ENCODE peak calls at places on chromosome 1, in nine cellular contexts. One of them, this sample, is unnamed.

GRCh38 chr1:20932437-20932977 is 145.4 kb upstream of the HP1BP3 start:
- DNase-seq in RWPE1: no peak
- DNase-seq in keratinocyte: no peak
- DNase-seq in BJ: no peak
- DNase-seq in HFF-Myc: no peak
- DNase-seq in AG04449: no peak
- DNase-seq in hepatocyte: no peak
- DNase-seq in esophagus squamous epithelium: no peak
- DNase-seq in GM10248: no peak
- DNase-seq in this sample: no peak

GRCh38 chr1:31335007-31335406 is 37.9 kb downstream of the FABP3 start:
- DNase-seq in RWPE1: peak; percentile 46
- DNase-seq in keratinocyte: no peak
- DNase-seq in BJ: peak; percentile 8
- DNase-seq in HFF-Myc: peak; percentile 20
- DNase-seq in AG04449: no peak
- DNase-seq in hepatocyte: peak; percentile 44
- DNase-seq in esophagus squamous epithelium: no peak
- DNase-seq in GM10248: peak; percentile 35
- DNase-seq in this sample: no peak

GRCh38 chr1:58608945-58609344 is 31.9 kb upstream of the TACSTD2 start:
- DNase-seq in RWPE1: no peak
- DNase-seq in keratinocyte: no peak
- DNase-seq in BJ: no peak
- DNase-seq in HFF-Myc: no peak
- DNase-seq in AG04449: no peak
- DNase-seq in hepatocyte: no peak
- DNase-seq in esophagus squamous epithelium: no peak
- DNase-seq in GM10248: no peak
- DNase-seq in this sample: no peak

GRCh38 chr1:226867461-226868054 is 2.9 kb upstream of the PSEN2 start:
- DNase-seq in RWPE1: no peak
- DNase-seq in keratinocyte: no peak
- DNase-seq in BJ: no peak
- DNase-seq in HFF-Myc: no peak
- DNase-seq in AG04449: no peak
- DNase-seq in hepatocyte: no peak
- DNase-seq in esophagus squamous epithelium: no peak
- DNase-seq in GM10248: no peak
- DNase-seq in this sample: no peak

GRCh38 chr1:171841050-171841910 is at the start of gene DNM3:
- DNase-seq in RWPE1: peak; percentile 89
- DNase-seq in keratinocyte: no peak
- DNase-seq in BJ: no peak
- DNase-seq in HFF-Myc: peak; percentile 37
- DNase-seq in AG04449: no peak
- DNase-seq in hepatocyte: peak; percentile 92
- DNase-seq in esophagus squamous epithelium: no peak
- DNase-seq in GM10248: peak; percentile 91
- DNase-seq in this sample: peak; percentile 45

GRCh38 chr1:44694863-44695478 is 20.5 kb downstream of the ARMH1 start:
- DNase-seq in RWPE1: no peak
- DNase-seq in keratinocyte: no peak
- DNase-seq in BJ: no peak
- DNase-seq in HFF-Myc: no peak
- DNase-seq in AG04449: no peak
- DNase-seq in hepatocyte: no peak
- DNase-seq in esophagus squamous epithelium: no peak
- DNase-seq in GM10248: peak; percentile 67
- DNase-seq in this sample: no peak

GRCh38 chr1:106465666-106466065 is 590.8 kb upstream of the PRMT6 start:
- DNase-seq in RWPE1: no peak
- DNase-seq in keratinocyte: no peak
- DNase-seq in BJ: no peak
- DNase-seq in HFF-Myc: no peak
- DNase-seq in AG04449: no peak
- DNase-seq in hepatocyte: no peak
- DNase-seq in esophagus squamous epithelium: no peak
- DNase-seq in GM10248: no peak
- DNase-seq in this sample: no peak

GRCh38 chr1:99465176-99465900 is 180.6 kb upstream of the PALMD start:
- DNase-seq in RWPE1: no peak
- DNase-seq in keratinocyte: no peak
- DNase-seq in BJ: peak; percentile 93
- DNase-seq in HFF-Myc: peak; percentile 96
- DNase-seq in AG04449: peak; percentile 71
- DNase-seq in hepatocyte: no peak
- DNase-seq in esophagus squamous epithelium: no peak
- DNase-seq in GM10248: no peak
- DNase-seq in this sample: no peak

GRCh38 chr1:27645071-27645415 is 10.1 kb upstream of the FGR start:
- DNase-seq in RWPE1: no peak
- DNase-seq in keratinocyte: no peak
- DNase-seq in BJ: no peak
- DNase-seq in HFF-Myc: no peak
- DNase-seq in AG04449: no peak
- DNase-seq in hepatocyte: no peak
- DNase-seq in esophagus squamous epithelium: no peak
- DNase-seq in GM10248: no peak
- DNase-seq in this sample: no peak

GRCh38 chr1:67840449-67840848 is 7.2 kb upstream of the GNG12 start:
- DNase-seq in RWPE1: no peak
- DNase-seq in keratinocyte: no peak
- DNase-seq in BJ: peak; percentile 71
- DNase-seq in HFF-Myc: no peak
- DNase-seq in AG04449: peak; percentile 69
- DNase-seq in hepatocyte: no peak
- DNase-seq in esophagus squamous epithelium: no peak
- DNase-seq in GM10248: no peak
- DNase-seq in this sample: no peak

GRCh38 chr1:1430114-1430982 is 5.1 kb upstream of the VWA1 start:
- DNase-seq in RWPE1: no peak
- DNase-seq in keratinocyte: no peak
- DNase-seq in BJ: no peak
- DNase-seq in HFF-Myc: no peak
- DNase-seq in AG04449: no peak
- DNase-seq in hepatocyte: peak; percentile 74
- DNase-seq in esophagus squamous epithelium: no peak
- DNase-seq in GM10248: no peak
- DNase-seq in this sample: peak; percentile 87

GRCh38 chr1:92495392-92496066 is 8.8 kb upstream of the GFI1 start:
- DNase-seq in RWPE1: no peak
- DNase-seq in keratinocyte: no peak
- DNase-seq in BJ: no peak
- DNase-seq in HFF-Myc: no peak
- DNase-seq in AG04449: no peak
- DNase-seq in hepatocyte: no peak
- DNase-seq in esophagus squamous epithelium: no peak
- DNase-seq in GM10248: no peak
- DNase-seq in this sample: no peak

GRCh38 chr1:57461405-57461804 is 37.5 kb upstream of the DAB1 start:
- DNase-seq in RWPE1: no peak
- DNase-seq in keratinocyte: no peak
- DNase-seq in BJ: no peak
- DNase-seq in HFF-Myc: no peak
- DNase-seq in AG04449: no peak
- DNase-seq in hepatocyte: no peak
- DNase-seq in esophagus squamous epithelium: no peak
- DNase-seq in GM10248: no peak
- DNase-seq in this sample: no peak

GRCh38 chr1:243841507-243841906 is 8.5 kb downstream of the AKT3 start:
- DNase-seq in RWPE1: no peak
- DNase-seq in keratinocyte: no peak
- DNase-seq in BJ: no peak
- DNase-seq in HFF-Myc: no peak
- DNase-seq in AG04449: peak; percentile 46
- DNase-seq in hepatocyte: no peak
- DNase-seq in esophagus squamous epithelium: no peak
- DNase-seq in GM10248: no peak
- DNase-seq in this sample: no peak

DNA sequence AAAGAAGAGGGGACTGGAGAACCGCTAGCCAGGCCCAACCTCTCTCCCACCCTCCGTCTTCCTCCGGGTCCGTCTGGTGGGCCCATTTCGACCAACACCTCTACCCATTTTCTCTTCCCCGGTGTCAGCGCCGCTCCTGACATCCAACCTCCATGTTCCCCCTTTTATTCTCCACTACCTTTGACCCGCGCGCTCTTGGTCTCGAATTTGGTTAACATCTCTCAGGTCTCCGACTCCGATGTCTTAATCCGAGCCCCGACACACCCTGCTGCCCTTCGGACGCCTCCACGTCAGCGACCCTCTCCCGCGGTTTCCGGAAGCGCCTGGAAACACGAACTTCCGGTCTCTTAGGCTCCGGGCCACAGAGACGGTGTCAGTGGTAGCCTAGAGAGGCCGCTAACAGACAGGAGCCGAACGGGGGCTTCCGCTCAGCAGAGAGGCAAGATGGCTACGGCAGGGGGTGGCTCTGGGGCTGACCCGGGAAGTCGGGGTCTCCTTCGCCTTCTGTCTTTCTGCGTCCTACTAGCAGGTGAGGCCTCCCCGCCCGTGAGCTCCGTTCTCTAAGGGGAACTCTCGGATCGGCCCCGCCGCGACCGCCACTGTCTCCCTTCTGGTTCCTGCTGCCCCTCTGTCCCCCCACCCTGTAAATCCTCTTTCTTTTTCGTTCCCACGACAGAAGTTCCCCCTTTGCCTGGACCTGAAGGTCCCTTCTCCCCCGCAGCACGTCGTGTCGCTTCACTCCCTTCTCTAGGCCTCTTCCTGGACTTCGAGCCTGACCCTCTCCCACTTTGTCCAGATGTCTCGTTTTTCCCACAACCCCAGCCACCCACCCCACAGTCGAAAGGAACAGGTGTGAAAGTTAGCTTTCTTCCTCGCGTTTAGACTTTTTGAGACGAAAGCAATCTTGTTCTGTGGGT is at the start of the genes COPA and NCSTN:
- DNase-seq in RWPE1: peak; percentile 89
- DNase-seq in keratinocyte: peak; percentile 64
- DNase-seq in BJ: peak; percentile 72
- DNase-seq in HFF-Myc: peak; percentile 85
- DNase-seq in AG04449: peak; percentile 84
- DNase-seq in hepatocyte: peak; percentile 97
- DNase-seq in esophagus squamous epithelium: peak; percentile 73
- DNase-seq in GM10248: peak; percentile 92
- DNase-seq in this sample: peak; percentile 98
- TF ChIP-seq CTCF in RWPE1: no peak
- TF ChIP-seq CTCF in keratinocyte: no peak
- TF ChIP-seq CTCF in BJ: peak; percentile 5
- TF ChIP-seq CTCF in HFF-Myc: no peak
- TF ChIP-seq CTCF in AG04449: no peak
- TF ChIP-seq CTCF in hepatocyte: no peak
- TF ChIP-seq CTCF in esophagus squamous epithelium: no peak
- TF ChIP-seq CTCF in GM10248: no peak
- TF ChIP-seq CTCF in this sample: no peak

GRCh38 chr1:153958111-153958960 is at the start of gene CRTC2:
- DNase-seq in RWPE1: peak; percentile 97
- DNase-seq in keratinocyte: peak; percentile 96
- DNase-seq in BJ: peak; percentile 95
- DNase-seq in HFF-Myc: peak; percentile 98
- DNase-seq in AG04449: peak; percentile 85
- DNase-seq in hepatocyte: peak; percentile 99
- DNase-seq in esophagus squamous epithelium: peak; percentile 95
- DNase-seq in GM10248: peak; percentile 97
- DNase-seq in this sample: peak; percentile 99
- TF ChIP-seq CTCF in RWPE1: no peak
- TF ChIP-seq CTCF in keratinocyte: peak; percentile 12
- TF ChIP-seq CTCF in BJ: peak; percentile 7
- TF ChIP-seq CTCF in HFF-Myc: no peak
- TF ChIP-seq CTCF in AG04449: peak; percentile 2
- TF ChIP-seq CTCF in hepatocyte: no peak
- TF ChIP-seq CTCF in esophagus squamous epithelium: no peak
- TF ChIP-seq CTCF in GM10248: no peak
- TF ChIP-seq CTCF in this sample: no peak

GRCh38 chr1:233514946-233515391 is 98.9 kb upstream of the KCNK1 start:
- DNase-seq in RWPE1: no peak
- DNase-seq in keratinocyte: no peak
- DNase-seq in BJ: no peak
- DNase-seq in HFF-Myc: no peak
- DNase-seq in AG04449: no peak
- DNase-seq in hepatocyte: no peak
- DNase-seq in esophagus squamous epithelium: no peak
- DNase-seq in GM10248: no peak
- DNase-seq in this sample: no peak

GRCh38 chr1:233516732-233517131 is 97.2 kb upstream of the KCNK1 start:
- DNase-seq in RWPE1: no peak
- DNase-seq in keratinocyte: no peak
- DNase-seq in BJ: no peak
- DNase-seq in HFF-Myc: no peak
- DNase-seq in AG04449: no peak
- DNase-seq in hepatocyte: no peak
- DNase-seq in esophagus squamous epithelium: no peak
- DNase-seq in GM10248: no peak
- DNase-seq in this sample: no peak

GRCh38 chr1:233523047-233523446 is 90.9 kb upstream of the KCNK1 start:
- DNase-seq in RWPE1: no peak
- DNase-seq in keratinocyte: no peak
- DNase-seq in BJ: no peak
- DNase-seq in HFF-Myc: no peak
- DNase-seq in AG04449: no peak
- DNase-seq in hepatocyte: no peak
- DNase-seq in esophagus squamous epithelium: no peak
- DNase-seq in GM10248: no peak
- DNase-seq in this sample: no peak

GRCh38 chr1:233520510-233521191 is 93.3 kb upstream of the KCNK1 start:
- DNase-seq in RWPE1: peak; percentile 80
- DNase-seq in keratinocyte: peak; percentile 46
- DNase-seq in BJ: no peak
- DNase-seq in HFF-Myc: no peak
- DNase-seq in AG04449: no peak
- DNase-seq in hepatocyte: peak; percentile 67
- DNase-seq in esophagus squamous epithelium: no peak
- DNase-seq in GM10248: no peak
- DNase-seq in this sample: no peak

DNA sequence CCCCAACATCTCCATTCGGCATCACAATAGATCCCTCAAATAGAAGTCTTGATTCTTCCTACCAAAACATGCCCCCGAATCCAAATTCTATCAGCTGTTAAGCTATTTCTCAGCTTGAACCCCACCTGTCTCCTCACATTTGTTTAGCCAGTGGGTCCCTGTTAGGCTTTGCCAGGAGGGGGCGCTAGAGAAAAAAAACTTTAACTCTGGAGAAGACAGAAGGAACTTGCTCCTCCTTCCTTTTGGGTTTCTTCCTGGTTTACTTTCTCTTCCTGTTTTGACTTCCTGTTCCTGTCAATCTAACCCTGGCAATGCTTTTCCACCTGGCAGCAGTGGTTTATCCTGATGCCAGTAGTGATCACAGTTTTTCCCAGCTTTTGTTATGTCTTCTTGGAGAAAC is 95.6 kb upstream of the KCNK1 start:
- DNase-seq in RWPE1: peak; percentile 12
- DNase-seq in keratinocyte: peak; percentile 11
- DNase-seq in BJ: no peak
- DNase-seq in HFF-Myc: peak; percentile 14
- DNase-seq in AG04449: no peak
- DNase-seq in hepatocyte: peak; percentile 44
- DNase-seq in esophagus squamous epithelium: no peak
- DNase-seq in GM10248: peak; percentile 42
- DNase-seq in this sample: no peak
- TF ChIP-seq CTCF in RWPE1: peak; percentile 18
- TF ChIP-seq CTCF in keratinocyte: peak; percentile 60
- TF ChIP-seq CTCF in BJ: peak; percentile 44
- TF ChIP-seq CTCF in HFF-Myc: peak; percentile 73
- TF ChIP-seq CTCF in AG04449: no peak
- TF ChIP-seq CTCF in hepatocyte: peak; percentile 47
- TF ChIP-seq CTCF in esophagus squamous epithelium: peak; percentile 35
- TF ChIP-seq CTCF in GM10248: peak; percentile 55
- TF ChIP-seq CTCF in this sample: no peak

GRCh38 chr1:160187407-160187806 is 3.0 kb upstream of the CASQ1 start:
- DNase-seq in RWPE1: no peak
- DNase-seq in keratinocyte: no peak
- DNase-seq in BJ: no peak
- DNase-seq in HFF-Myc: no peak
- DNase-seq in AG04449: no peak
- DNase-seq in hepatocyte: no peak
- DNase-seq in esophagus squamous epithelium: no peak
- DNase-seq in GM10248: no peak
- DNase-seq in this sample: no peak
- TF ChIP-seq CTCF in RWPE1: no peak
- TF ChIP-seq CTCF in keratinocyte: no peak
- TF ChIP-seq CTCF in BJ: no peak
- TF ChIP-seq CTCF in HFF-Myc: no peak
- TF ChIP-seq CTCF in AG04449: no peak
- TF ChIP-seq CTCF in hepatocyte: no peak
- TF ChIP-seq CTCF in esophagus squamous epithelium: no peak
- TF ChIP-seq CTCF in GM10248: no peak
- TF ChIP-seq CTCF in this sample: no peak